ENCODE peak calls at places on chromosomes 2 and 18, in four cellular contexts. One of them, this sample, is unnamed.

GRCh38 chr2:131402320-131403049 is 38.5 kb upstream of the RAB6D start:
- DNase-seq in IMR-90: no peak
- DNase-seq in A549: no peak
- DNase-seq in thyroid gland: no peak
- DNase-seq in this sample: no peak

GRCh38 chr2:237458519-237458918 is 28.5 kb upstream of the MLPH start:
- DNase-seq in IMR-90: no peak
- DNase-seq in A549: no peak
- DNase-seq in thyroid gland: no peak
- DNase-seq in this sample: no peak

GRCh38 chr2:22843919-22844537 is 541.0 kb upstream of the KLHL29 start:
- DNase-seq in IMR-90: no peak
- DNase-seq in A549: no peak
- DNase-seq in thyroid gland: no peak
- DNase-seq in this sample: no peak

GRCh38 chr18:23191952-23192662 is 56.8 kb downstream of the CABLES1 start:
- DNase-seq in IMR-90: peak; percentile 95
- DNase-seq in A549: no peak
- DNase-seq in thyroid gland: peak; percentile 70
- DNase-seq in this sample: peak; percentile 49

GRCh38 chr18:35174093-35174731 is 66.6 kb upstream of the ZNF397 start:
- DNase-seq in IMR-90: no peak
- DNase-seq in A549: no peak
- DNase-seq in thyroid gland: no peak
- DNase-seq in this sample: no peak

GRCh38 chr2:197107291-197108269 is 181.1 kb upstream of the PGAP1 start:
- DNase-seq in IMR-90: peak; percentile 69
- DNase-seq in A549: no peak
- DNase-seq in thyroid gland: no peak
- DNase-seq in this sample: no peak

GRCh38 chr18:59437851-59438250 is 78.8 kb upstream of the LMAN1 start:
- DNase-seq in IMR-90: no peak
- DNase-seq in A549: no peak
- DNase-seq in thyroid gland: no peak
- DNase-seq in this sample: no peak

GRCh38 chr2:169077674-169078240 is 8.4 kb downstream of the DHRS9 start:
- DNase-seq in IMR-90: no peak
- DNase-seq in A549: no peak
- DNase-seq in thyroid gland: no peak
- DNase-seq in this sample: no peak

GRCh38 chr18:61136852-61137251 is 196.4 kb upstream of the CDH20 start:
- DNase-seq in IMR-90: no peak
- DNase-seq in A549: no peak
- DNase-seq in thyroid gland: no peak
- DNase-seq in this sample: no peak

GRCh38 chr2:2901384-2902345 is 476.0 kb downstream of the EIPR1 start:
- DNase-seq in IMR-90: no peak
- DNase-seq in A549: no peak
- DNase-seq in thyroid gland: no peak
- DNase-seq in this sample: no peak

GRCh38 chr18:50973367-50974126 is 5.7 kb downstream of the ELAC1 start:
- DNase-seq in IMR-90: peak; percentile 79
- DNase-seq in A549: peak; percentile 27
- DNase-seq in thyroid gland: peak; percentile 49
- DNase-seq in this sample: no peak

GRCh38 chr18:78979058-78979680 is 449 bp upstream of the SALL3 start:
- DNase-seq in IMR-90: no peak
- DNase-seq in A549: no peak
- DNase-seq in thyroid gland: no peak
- DNase-seq in this sample: no peak

GRCh38 chr2:220077488-220077887 is 450.1 kb downstream of the SLC4A3 start:
- DNase-seq in IMR-90: peak; percentile 54
- DNase-seq in A549: no peak
- DNase-seq in thyroid gland: no peak
- DNase-seq in this sample: no peak

GRCh38 chr2:159267926-159268325 is 18.6 kb downstream of the WDSUB1 start:
- DNase-seq in IMR-90: peak; percentile 16
- DNase-seq in A549: no peak
- DNase-seq in thyroid gland: no peak
- DNase-seq in this sample: no peak

GRCh38 chr2:74440378-74441110 is 1.2 kb downstream of the RTKN start:
- DNase-seq in IMR-90: peak; percentile 81
- DNase-seq in A549: peak; percentile 100
- DNase-seq in thyroid gland: peak; percentile 93
- DNase-seq in this sample: peak; percentile 89

DNA sequence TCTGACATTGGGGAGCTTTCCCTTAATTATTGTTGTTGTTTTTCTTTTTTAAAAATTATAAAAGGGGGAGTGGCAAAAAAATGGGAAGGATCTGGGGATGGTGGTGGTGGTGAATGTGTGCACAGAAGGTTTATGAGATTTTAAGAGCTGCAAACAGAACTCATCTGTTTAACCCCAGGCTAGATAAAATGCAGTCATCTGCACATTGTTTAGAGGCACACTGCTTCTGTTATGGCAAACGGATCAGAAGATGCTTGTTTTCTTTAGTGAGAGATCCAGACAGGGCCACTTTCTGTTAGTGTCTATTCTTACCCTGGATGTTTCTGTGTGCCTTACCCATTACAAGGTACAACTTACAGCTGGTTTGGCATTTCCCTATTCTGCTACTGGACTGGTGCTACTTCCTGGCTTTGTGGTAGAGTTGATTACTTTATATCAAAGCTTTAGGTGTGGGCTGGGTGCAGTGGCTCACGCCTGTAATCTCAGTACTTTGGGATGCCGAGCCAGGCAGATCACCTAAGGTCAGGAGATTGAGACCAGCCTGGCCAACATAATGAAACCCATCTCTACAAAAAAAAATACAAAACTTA is 68.2 kb upstream of the NRP2 start:
- DNase-seq in IMR-90: no peak
- DNase-seq in A549: no peak
- DNase-seq in thyroid gland: no peak
- DNase-seq in this sample: no peak
- H3K4me1 ChIP-seq in IMR-90: peaks cover 7% of the 10 kb centered on the region
- H3K4me1 ChIP-seq in A549: no peaks in the 10 kb centered on the region
- H3K4me1 ChIP-seq in thyroid gland: no peaks in the 10 kb centered on the region
- H3K4me1 ChIP-seq in this sample: peaks cover 11% of the 10 kb centered on the region

DNA sequence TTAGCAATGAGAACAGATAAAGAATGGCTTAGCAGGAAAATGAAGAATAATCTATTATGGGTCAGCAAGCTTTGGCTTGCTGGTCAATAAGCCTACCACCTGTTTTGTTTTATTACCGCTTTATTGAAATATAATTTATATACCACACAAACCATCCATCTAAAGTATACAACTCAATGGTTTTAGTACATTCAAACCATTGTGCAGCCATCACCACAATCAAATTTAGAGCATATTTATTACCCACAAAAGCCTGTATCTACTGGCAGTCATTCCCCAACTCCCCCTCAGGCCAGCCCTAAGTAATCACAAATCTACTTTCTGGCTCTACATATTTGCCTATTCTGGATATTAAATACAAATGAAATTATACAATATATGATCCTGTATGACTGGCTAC is 17.2 kb downstream of the PPP3R1 start:
- DNase-seq in IMR-90: no peak
- DNase-seq in A549: no peak
- DNase-seq in thyroid gland: no peak
- DNase-seq in this sample: peak; percentile 34
- H3K4me1 ChIP-seq in IMR-90: peaks cover 20% of the 10 kb centered on the region
- H3K4me1 ChIP-seq in A549: peaks cover 60% of the 10 kb centered on the region
- H3K4me1 ChIP-seq in thyroid gland: peaks cover 24% of the 10 kb centered on the region
- H3K4me1 ChIP-seq in this sample: peaks cover 9% of the 10 kb centered on the region

DNA sequence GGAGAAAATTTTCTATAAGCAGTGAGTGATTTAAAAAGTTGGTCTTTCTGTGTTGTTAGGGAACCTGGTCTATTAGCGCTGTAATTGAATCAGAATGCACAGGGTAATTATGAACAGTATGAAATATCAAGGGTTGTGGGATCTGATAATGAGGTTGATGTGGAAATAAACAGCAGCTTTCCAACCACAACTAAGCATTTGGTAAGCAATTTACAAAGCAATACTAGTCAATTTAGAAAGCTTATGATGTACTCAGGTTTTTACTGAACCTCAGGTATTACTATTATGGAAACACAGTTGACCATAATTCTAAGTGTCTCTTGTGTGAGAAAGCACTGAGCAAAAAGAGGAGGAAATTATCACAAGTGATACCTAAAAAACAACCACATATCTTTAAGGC is 11.0 kb upstream of the SMCHD1 start:
- DNase-seq in IMR-90: no peak
- DNase-seq in A549: no peak
- DNase-seq in thyroid gland: no peak
- DNase-seq in this sample: no peak
- H3K4me1 ChIP-seq in IMR-90: no peaks in the 10 kb centered on the region
- H3K4me1 ChIP-seq in A549: no peaks in the 10 kb centered on the region
- H3K4me1 ChIP-seq in thyroid gland: no peaks in the 10 kb centered on the region
- H3K4me1 ChIP-seq in this sample: no peaks in the 10 kb centered on the region

GRCh38 chr18:26290388-26290787 is 64.1 kb downstream of the TAF4B start:
- DNase-seq in IMR-90: no peak
- DNase-seq in A549: no peak
- DNase-seq in thyroid gland: no peak
- DNase-seq in this sample: no peak
- H3K4me1 ChIP-seq in IMR-90: no peaks in the 10 kb centered on the region
- H3K4me1 ChIP-seq in A549: no peaks in the 10 kb centered on the region
- H3K4me1 ChIP-seq in thyroid gland: no peaks in the 10 kb centered on the region
- H3K4me1 ChIP-seq in this sample: no peaks in the 10 kb centered on the region

GRCh38 chr2:46984642-46985476 is 69.3 kb upstream of the MCFD2 start:
- DNase-seq in IMR-90: peak; percentile 97
- DNase-seq in A549: peak; percentile 90
- DNase-seq in thyroid gland: peak; percentile 72
- DNase-seq in this sample: no peak
- H3K4me1 ChIP-seq in IMR-90: peaks cover 47% of the 10 kb centered on the region
- H3K4me1 ChIP-seq in A549: peaks cover 85% of the 10 kb centered on the region
- H3K4me1 ChIP-seq in thyroid gland: peaks cover 69% of the 10 kb centered on the region
- H3K4me1 ChIP-seq in this sample: peaks cover 39% of the 10 kb centered on the region

DNA sequence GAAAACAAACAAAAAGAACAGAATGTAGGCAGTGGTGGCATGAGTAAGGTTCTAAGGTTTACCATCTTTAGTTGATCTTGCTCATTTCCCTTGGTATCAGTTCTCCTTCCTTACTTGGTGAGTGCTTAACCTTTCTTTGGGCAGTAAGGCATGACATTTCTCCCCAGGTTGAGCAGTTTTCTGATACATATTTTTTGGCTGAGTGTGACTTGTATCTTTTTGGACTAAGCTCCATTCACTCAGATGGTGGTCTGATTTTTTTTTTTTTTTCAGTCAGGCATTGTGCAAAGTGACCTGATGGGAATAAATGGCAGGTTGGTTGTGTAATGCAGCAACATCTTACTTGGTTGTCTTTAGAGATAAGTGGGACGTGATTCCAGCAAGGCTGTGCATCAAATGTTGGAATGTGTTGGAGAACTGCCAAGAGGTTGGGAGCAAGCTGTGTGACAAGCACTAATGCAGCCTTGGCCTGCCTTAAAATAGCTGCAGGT is 15.1 kb downstream of the SPTBN1 start:
- DNase-seq in IMR-90: peak; percentile 81
- DNase-seq in A549: peak; percentile 38
- DNase-seq in thyroid gland: peak; percentile 78
- DNase-seq in this sample: peak; percentile 42
- H3K4me1 ChIP-seq in IMR-90: peaks cover 19% of the 10 kb centered on the region
- H3K4me1 ChIP-seq in A549: peaks cover 57% of the 10 kb centered on the region
- H3K4me1 ChIP-seq in thyroid gland: peaks cover 36% of the 10 kb centered on the region
- H3K4me1 ChIP-seq in this sample: peaks cover 17% of the 10 kb centered on the region

DNA sequence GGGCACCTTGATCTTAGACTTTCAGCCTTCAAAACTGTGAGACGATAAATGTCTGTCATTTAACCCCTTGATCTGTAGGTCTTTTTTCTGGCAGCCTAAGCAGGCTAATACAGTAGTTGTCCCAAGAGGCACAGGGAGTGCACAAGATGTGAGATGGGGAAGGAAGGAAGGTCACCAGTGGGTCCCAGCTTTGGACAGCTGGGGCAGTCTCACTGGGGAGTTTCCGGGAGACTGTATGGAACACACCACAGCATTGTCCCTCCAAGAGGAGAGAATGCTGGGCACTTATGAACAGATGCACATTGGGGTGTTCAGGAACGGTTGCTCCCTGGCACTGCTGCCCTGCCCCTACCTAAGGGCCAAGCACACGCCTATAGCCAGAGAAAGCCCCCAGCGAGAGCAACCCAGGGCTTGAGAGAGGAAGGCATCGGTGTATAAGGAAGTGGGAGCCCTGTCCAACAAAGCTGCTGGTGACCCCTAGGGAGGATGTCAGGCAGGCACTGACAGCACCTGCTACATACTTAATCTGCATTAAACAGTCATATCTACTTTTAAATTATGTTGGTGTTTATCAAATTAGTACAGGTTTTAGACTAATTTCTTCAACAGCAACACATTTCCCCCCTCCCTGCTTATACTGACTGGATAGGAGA is 11.6 kb upstream of the NCK2 start:
- DNase-seq in IMR-90: no peak
- DNase-seq in A549: no peak
- DNase-seq in thyroid gland: no peak
- DNase-seq in this sample: no peak
- H3K4me1 ChIP-seq in IMR-90: no peaks in the 10 kb centered on the region
- H3K4me1 ChIP-seq in A549: no peaks in the 10 kb centered on the region
- H3K4me1 ChIP-seq in thyroid gland: no peaks in the 10 kb centered on the region
- H3K4me1 ChIP-seq in this sample: no peaks in the 10 kb centered on the region

This sample was measured in BE2C.